ENCODE peak calls at places on chromosomes 7 and 10, in nine cellular contexts. J is AG09319, T is GM23338, Z is AG04449, Y is cardiac fibroblast, L is lower leg skin, P is progenitor cell of endocrine pancreas, C is cardiac muscle cell, E is IMR-90. O is an unnamed sample.

GRCh38 chr10:88731296-88731695 is 25.2 kb downstream of the LIPK start:
- DNase-seq in J (no peak), T (peak), Z (no peak), Y (no peak), L (no peak), P (no peak), C (peak), E (no peak), O (peak)

GRCh38 chr7:44111759-44112158 is 7.6 kb downstream of the AEBP1 start:
- DNase-seq in J (no peak), T (no peak), Z (no peak), Y (no peak), L (no peak), P (no peak), C (no peak), E (no peak), O (no peak)

GRCh38 chr7:1847260-1848001 is 177.4 kb downstream of the ELFN1 start:
- DNase-seq in J (no peak), T (no peak), Z (no peak), Y (no peak), L (peak), P (no peak), C (no peak), E (no peak), O (no peak)

GRCh38 chr7:45003789-45004188 is 3.8 kb downstream of the CCM2 start:
- DNase-seq in J (no peak), T (no peak), Z (no peak), Y (no peak), L (no peak), P (no peak), C (no peak), E (no peak), O (no peak)

GRCh38 chr7:1555046-1555812 is 776 bp downstream of the TMEM184A start:
- DNase-seq in J (no peak), T (peak), Z (peak), Y (peak), L (no peak), P (no peak), C (peak), E (peak), O (peak)

GRCh38 chr7:46999866-47000265 is 582.0 kb downstream of the TNS3 start:
- DNase-seq in J (no peak), T (no peak), Z (no peak), Y (no peak), L (no peak), P (no peak), C (no peak), E (no peak), O (no peak)

GRCh38 chr7:30921951-30922401 is 10.3 kb downstream of the AQP1 start:
- DNase-seq in J (no peak), T (no peak), Z (no peak), Y (no peak), L (peak), P (no peak), C (no peak), E (no peak), O (no peak)

GRCh38 chr7:116316838-116317612 is 106.7 kb downstream of the TES start:
- DNase-seq in J (peak), T (no peak), Z (peak), Y (peak), L (no peak), P (no peak), C (no peak), E (peak), O (peak)

GRCh38 chr10:52316005-52316404 is 1.9 kb downstream of the DKK1 start:
- DNase-seq in J (no peak), T (no peak), Z (no peak), Y (no peak), L (no peak), P (no peak), C (no peak), E (peak), O (no peak)

GRCh38 chr7:141231018-141231792 is 157.3 kb downstream of the TMEM178B start:
- DNase-seq in J (peak), T (peak), Z (no peak), Y (peak), L (no peak), P (no peak), C (peak), E (peak), O (peak)

GRCh38 chr10:33129987-33130386 is 172.0 kb upstream of the ITGB1 start:
- DNase-seq in J (peak), T (no peak), Z (peak), Y (peak), L (no peak), P (no peak), C (no peak), E (peak), O (peak)

GRCh38 chr10:123891147-123892011 is at the start of gene CPXM2:
- DNase-seq in J (no peak), T (peak), Z (no peak), Y (no peak), L (peak), P (no peak), C (no peak), E (no peak), O (no peak)

GRCh38 chr7:53350241-53350640 is 314.8 kb downstream of the POM121L12 start:
- DNase-seq in J (no peak), T (peak), Z (no peak), Y (no peak), L (no peak), P (peak), C (peak), E (no peak), O (peak)

GRCh38 chr7:45073843-45074737 is 14.7 kb downstream of the NACAD start:
- DNase-seq in J (no peak), T (no peak), Z (no peak), Y (no peak), L (no peak), P (no peak), C (no peak), E (no peak), O (peak)

GRCh38 chr10:96577037-96577436 is 9.8 kb downstream of the TM9SF3 start:
- DNase-seq in J (no peak), T (no peak), Z (no peak), Y (no peak), L (no peak), P (no peak), C (no peak), E (no peak), O (peak)

GRCh38 chr10:55979203-55979602 is 381.9 kb downstream of the ZWINT start:
- DNase-seq in J (no peak), T (peak), Z (no peak), Y (no peak), L (no peak), P (no peak), C (no peak), E (no peak), O (no peak)

GRCh38 chr7:65722361-65722792 is 150.5 kb upstream of the VKORC1L1 start:
- DNase-seq in J (no peak), T (peak), Z (no peak), Y (peak), L (no peak), P (peak), C (peak), E (peak), O (peak)

GRCh38 chr7:36847946-36848345 is 123.7 kb upstream of the AOAH start:
- DNase-seq in J (no peak), T (no peak), Z (no peak), Y (no peak), L (no peak), P (no peak), C (no peak), E (no peak), O (no peak)

GRCh38 chr10:91614254-91614624 is 18.6 kb downstream of the PPP1R3C start:
- DNase-seq in J (no peak), T (no peak), Z (peak), Y (peak), L (peak), P (no peak), C (no peak), E (peak), O (no peak)

GRCh38 chr7:156666368-156667109 is 26.0 kb downstream of the RNF32 start:
- DNase-seq in J (no peak), T (peak), Z (no peak), Y (no peak), L (no peak), P (no peak), C (no peak), E (peak), O (no peak)

GRCh38 chr7:81604075-81604807 is 165.6 kb downstream of the HGF start:
- DNase-seq in J (no peak), T (no peak), Z (no peak), Y (peak), L (no peak), P (no peak), C (no peak), E (peak), O (peak)

GRCh38 chr10:35559416-35559815 is 45.7 kb upstream of the GJD4 start:
- DNase-seq in J (no peak), T (no peak), Z (no peak), Y (no peak), L (no peak), P (no peak), C (no peak), E (no peak), O (no peak)

GRCh38 chr10:84194424-84195043 is at the start of gene CDHR1:
- DNase-seq in J (no peak), T (peak), Z (no peak), Y (no peak), L (no peak), P (no peak), C (peak), E (no peak), O (no peak)

GRCh38 chr7:100598425-100598824 is 3.7 kb upstream of the PCOLCE start:
- DNase-seq in J (no peak), T (no peak), Z (no peak), Y (no peak), L (no peak), P (no peak), C (no peak), E (peak), O (no peak)

GRCh38 chr7:100602889-100603696 is 930 bp downstream of the PCOLCE start:
- DNase-seq in J (peak), T (peak), Z (peak), Y (peak), L (peak), P (no peak), C (peak), E (peak), O (no peak)

GRCh38 chr7:100603697-100604077 is 1.5 kb downstream of the PCOLCE start:
- DNase-seq in J (no peak), T (peak), Z (no peak), Y (peak), L (no peak), P (no peak), C (peak), E (peak), O (no peak)

GRCh38 chr7:100604078-100604975 is 2.2 kb downstream of the PCOLCE start:
- DNase-seq in J (no peak), T (peak), Z (no peak), Y (peak), L (peak), P (peak), C (peak), E (peak), O (peak)

GRCh38 chr7:100600222-100601038 is 1.7 kb upstream of the PCOLCE start:
- DNase-seq in J (no peak), T (peak), Z (no peak), Y (peak), L (no peak), P (no peak), C (no peak), E (no peak), O (no peak)
- TF ChIP-seq CTCF in J (no peak), T (peak), Z (no peak), Y (peak), L (no peak), P (no peak), C (no peak), E (no peak), O (no peak)

DNA sequence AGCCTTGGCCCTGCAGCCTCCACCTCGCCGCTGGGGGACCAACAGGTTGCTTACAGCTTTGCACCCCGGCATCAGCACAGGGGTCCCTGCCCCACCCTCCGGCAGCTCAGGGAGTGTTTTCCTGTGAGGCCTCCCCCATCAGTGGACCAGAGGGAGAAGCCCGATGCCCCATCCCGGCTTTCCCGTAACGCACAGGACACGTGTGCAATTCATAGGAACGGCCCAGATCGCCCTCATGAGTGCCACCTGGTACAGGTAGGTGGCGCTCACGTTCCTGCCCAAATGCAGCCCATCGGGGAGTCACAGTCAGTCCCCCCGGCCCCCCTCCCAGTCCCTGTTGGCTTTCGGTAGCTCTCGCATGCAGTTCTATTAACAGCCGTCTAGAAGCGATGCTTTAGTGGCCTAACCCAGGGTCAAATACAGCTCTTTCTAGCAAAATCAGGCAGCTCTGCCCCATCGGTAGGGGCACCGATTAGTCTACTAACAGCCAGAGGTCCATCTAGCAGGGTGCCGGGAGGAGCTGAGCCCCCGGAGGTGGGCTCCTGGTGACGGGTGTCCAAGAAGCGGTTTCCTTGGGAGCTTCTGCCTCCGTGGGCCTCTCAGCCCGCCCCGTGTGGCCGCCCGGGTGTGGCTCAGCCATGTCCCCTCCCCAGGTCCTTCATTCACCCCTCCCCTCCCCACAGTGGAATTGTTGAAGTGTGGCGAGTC is 48.4 kb upstream of the GTF2IRD1 start:
- DNase-seq in J (no peak), T (peak), Z (no peak), Y (no peak), L (no peak), P (no peak), C (peak), E (no peak), O (no peak)
- TF ChIP-seq CTCF in J (peak), T (peak), Z (peak), Y (no peak), L (no peak), P (peak), C (peak), E (peak), O (peak)

GRCh38 chr10:28300027-28300426 is 2.8 kb downstream of the MPP7 start:
- DNase-seq in J (no peak), T (peak), Z (no peak), Y (no peak), L (no peak), P (no peak), C (no peak), E (no peak), O (no peak)
- TF ChIP-seq CTCF in J (no peak), T (peak), Z (no peak), Y (no peak), L (no peak), P (no peak), C (no peak), E (peak), O (no peak)

GRCh38 chr10:71270821-71271220 is 48.2 kb upstream of the SLC29A3 start:
- DNase-seq in J (no peak), T (no peak), Z (no peak), Y (no peak), L (no peak), P (no peak), C (no peak), E (no peak), O (no peak)

GRCh38 chr10:71268751-71269150 is 50.3 kb upstream of the SLC29A3 start:
- DNase-seq in J (no peak), T (no peak), Z (no peak), Y (no peak), L (no peak), P (no peak), C (no peak), E (peak), O (no peak)

GRCh38 chr10:71268247-71268691 is 50.8 kb upstream of the SLC29A3 start:
- DNase-seq in J (no peak), T (peak), Z (no peak), Y (peak), L (no peak), P (no peak), C (peak), E (peak), O (peak)

GRCh38 chr10:71270301-71270777 is 48.7 kb upstream of the SLC29A3 start:
- DNase-seq in J (no peak), T (peak), Z (no peak), Y (peak), L (no peak), P (no peak), C (peak), E (peak), O (peak)

DNA sequence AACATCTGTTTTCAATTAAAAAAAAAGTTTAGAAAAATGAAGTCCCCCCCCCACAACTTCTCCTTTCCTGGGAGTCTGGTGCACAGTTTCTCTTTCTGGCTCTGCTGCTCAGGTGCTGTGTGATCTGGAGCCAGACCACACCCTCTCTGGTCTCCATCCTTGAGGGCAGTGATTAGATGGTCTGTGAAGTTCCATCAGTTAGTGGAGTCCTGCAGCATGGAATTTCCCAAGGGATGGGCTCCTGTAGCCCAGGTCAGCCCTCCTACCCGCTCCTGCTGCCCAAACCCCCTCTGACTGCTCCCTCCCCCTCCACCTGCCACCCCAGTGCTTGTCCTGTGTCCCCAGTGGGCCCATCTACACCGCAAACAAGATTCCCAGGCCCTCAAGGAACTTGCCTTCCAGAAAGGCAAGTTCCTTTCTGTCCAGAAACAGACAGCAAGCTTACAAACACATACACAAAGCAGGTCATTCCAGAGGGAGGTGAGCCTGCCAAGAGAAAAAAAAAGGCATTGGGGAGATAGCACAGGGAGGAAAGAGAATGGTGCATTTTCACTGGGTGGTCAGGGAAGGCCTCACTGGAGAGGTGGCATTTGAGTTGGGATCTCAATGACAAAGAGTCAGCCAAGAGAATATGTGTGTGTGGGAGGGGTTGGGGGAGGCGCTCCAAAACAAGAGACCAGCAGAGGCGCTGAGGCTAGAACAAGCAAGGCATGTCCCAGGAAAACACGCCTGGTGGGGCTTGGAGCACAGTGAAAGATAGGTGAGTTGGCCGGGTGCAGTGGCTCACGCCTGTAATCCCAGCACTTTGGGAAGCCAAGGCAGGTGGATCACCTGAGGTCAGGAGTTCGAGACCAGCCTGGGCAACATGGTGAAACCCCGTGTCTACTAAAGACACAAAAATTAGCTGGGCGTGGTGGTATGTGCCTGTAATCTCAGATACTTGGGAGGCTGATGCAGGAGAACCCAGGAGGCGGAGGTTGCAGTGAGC is 49.5 kb upstream of the SLC29A3 start:
- DNase-seq in J (no peak), T (peak), Z (no peak), Y (peak), L (no peak), P (no peak), C (no peak), E (peak), O (no peak)
- TF ChIP-seq CTCF in J (no peak), T (no peak), Z (no peak), Y (no peak), L (no peak), P (no peak), C (no peak), E (no peak), O (no peak)